ENCODE peak calls at places on chromosomes 16 and 17, in six cellular contexts. One of them, this sample, is unnamed.

GRCh38 chr16:87384162-87384999 is 805 bp upstream of the FBXO31 start:
- DNase-seq in effector CD4-positive, alpha-beta T cell: no peak
- DNase-seq in stimulated activated CD4-positive, alpha-beta T cell treated with anti-CD3 and anti-CD28 coated beads, Interleukin-4, amount 100 ng/mL, for 4 hours: no peak
- DNase-seq in NCI-H510A treated with DMSO at 0.1 percent for 48 hours: peak; percentile 62
- DNase-seq in breast epithelium: no peak
- DNase-seq in MCF 10A: no peak
- DNase-seq in this sample: no peak

GRCh38 chr17:47840742-47841487 is at the start of gene SCRN2:
- DNase-seq in effector CD4-positive, alpha-beta T cell: peak; percentile 77
- DNase-seq in stimulated activated CD4-positive, alpha-beta T cell treated with anti-CD3 and anti-CD28 coated beads, Interleukin-4, amount 100 ng/mL, for 4 hours: peak; percentile 78
- DNase-seq in NCI-H510A treated with DMSO at 0.1 percent for 48 hours: peak; percentile 96
- DNase-seq in breast epithelium: peak; percentile 93
- DNase-seq in MCF 10A: peak; percentile 88
- DNase-seq in this sample: peak; percentile 59

GRCh38 chr16:52574105-52574437 is 27.1 kb upstream of the TOX3 start:
- DNase-seq in effector CD4-positive, alpha-beta T cell: no peak
- DNase-seq in stimulated activated CD4-positive, alpha-beta T cell treated with anti-CD3 and anti-CD28 coated beads, Interleukin-4, amount 100 ng/mL, for 4 hours: no peak
- DNase-seq in NCI-H510A treated with DMSO at 0.1 percent for 48 hours: no peak
- DNase-seq in breast epithelium: no peak
- DNase-seq in MCF 10A: no peak
- DNase-seq in this sample: no peak

GRCh38 chr17:39950871-39951348 is 11.9 kb upstream of the GSDMA start:
- DNase-seq in effector CD4-positive, alpha-beta T cell: no peak
- DNase-seq in stimulated activated CD4-positive, alpha-beta T cell treated with anti-CD3 and anti-CD28 coated beads, Interleukin-4, amount 100 ng/mL, for 4 hours: no peak
- DNase-seq in NCI-H510A treated with DMSO at 0.1 percent for 48 hours: no peak
- DNase-seq in breast epithelium: no peak
- DNase-seq in MCF 10A: no peak
- DNase-seq in this sample: no peak

GRCh38 chr16:48965391-48965790 is 316.2 kb downstream of the CBLN1 start:
- DNase-seq in effector CD4-positive, alpha-beta T cell: no peak
- DNase-seq in stimulated activated CD4-positive, alpha-beta T cell treated with anti-CD3 and anti-CD28 coated beads, Interleukin-4, amount 100 ng/mL, for 4 hours: no peak
- DNase-seq in NCI-H510A treated with DMSO at 0.1 percent for 48 hours: peak; percentile 43
- DNase-seq in breast epithelium: no peak
- DNase-seq in MCF 10A: no peak
- DNase-seq in this sample: no peak

GRCh38 chr16:82460761-82461160 is 166.0 kb upstream of the CDH13 start:
- DNase-seq in effector CD4-positive, alpha-beta T cell: no peak
- DNase-seq in stimulated activated CD4-positive, alpha-beta T cell treated with anti-CD3 and anti-CD28 coated beads, Interleukin-4, amount 100 ng/mL, for 4 hours: no peak
- DNase-seq in NCI-H510A treated with DMSO at 0.1 percent for 48 hours: peak; percentile 19
- DNase-seq in breast epithelium: no peak
- DNase-seq in MCF 10A: no peak
- DNase-seq in this sample: no peak

GRCh38 chr16:61432421-61432820 is 603.8 kb downstream of the CDH8 start:
- DNase-seq in effector CD4-positive, alpha-beta T cell: no peak
- DNase-seq in stimulated activated CD4-positive, alpha-beta T cell treated with anti-CD3 and anti-CD28 coated beads, Interleukin-4, amount 100 ng/mL, for 4 hours: no peak
- DNase-seq in NCI-H510A treated with DMSO at 0.1 percent for 48 hours: no peak
- DNase-seq in breast epithelium: no peak
- DNase-seq in MCF 10A: peak; percentile 6
- DNase-seq in this sample: no peak

GRCh38 chr16:89105599-89106151 is 12.0 kb downstream of the ACSF3 start:
- DNase-seq in effector CD4-positive, alpha-beta T cell: no peak
- DNase-seq in stimulated activated CD4-positive, alpha-beta T cell treated with anti-CD3 and anti-CD28 coated beads, Interleukin-4, amount 100 ng/mL, for 4 hours: no peak
- DNase-seq in NCI-H510A treated with DMSO at 0.1 percent for 48 hours: no peak
- DNase-seq in breast epithelium: no peak
- DNase-seq in MCF 10A: no peak
- DNase-seq in this sample: no peak

GRCh38 chr17:28519236-28519635 is 13.1 kb downstream of the FOXN1 start:
- DNase-seq in effector CD4-positive, alpha-beta T cell: no peak
- DNase-seq in stimulated activated CD4-positive, alpha-beta T cell treated with anti-CD3 and anti-CD28 coated beads, Interleukin-4, amount 100 ng/mL, for 4 hours: no peak
- DNase-seq in NCI-H510A treated with DMSO at 0.1 percent for 48 hours: no peak
- DNase-seq in breast epithelium: no peak
- DNase-seq in MCF 10A: no peak
- DNase-seq in this sample: no peak

GRCh38 chr16:88654363-88655052 is 3.7 kb upstream of the CYBA start:
- DNase-seq in effector CD4-positive, alpha-beta T cell: no peak
- DNase-seq in stimulated activated CD4-positive, alpha-beta T cell treated with anti-CD3 and anti-CD28 coated beads, Interleukin-4, amount 100 ng/mL, for 4 hours: no peak
- DNase-seq in NCI-H510A treated with DMSO at 0.1 percent for 48 hours: no peak
- DNase-seq in breast epithelium: no peak
- DNase-seq in MCF 10A: no peak
- DNase-seq in this sample: no peak

GRCh38 chr16:9048302-9048700 is 43.1 kb upstream of the HAPSTR1 start:
- DNase-seq in effector CD4-positive, alpha-beta T cell: no peak
- DNase-seq in stimulated activated CD4-positive, alpha-beta T cell treated with anti-CD3 and anti-CD28 coated beads, Interleukin-4, amount 100 ng/mL, for 4 hours: no peak
- DNase-seq in NCI-H510A treated with DMSO at 0.1 percent for 48 hours: no peak
- DNase-seq in breast epithelium: no peak
- DNase-seq in MCF 10A: no peak
- DNase-seq in this sample: no peak

GRCh38 chr17:19877546-19877945 is 9.8 kb upstream of the ULK2 start:
- DNase-seq in effector CD4-positive, alpha-beta T cell: no peak
- DNase-seq in stimulated activated CD4-positive, alpha-beta T cell treated with anti-CD3 and anti-CD28 coated beads, Interleukin-4, amount 100 ng/mL, for 4 hours: no peak
- DNase-seq in NCI-H510A treated with DMSO at 0.1 percent for 48 hours: no peak
- DNase-seq in breast epithelium: no peak
- DNase-seq in MCF 10A: no peak
- DNase-seq in this sample: no peak

GRCh38 chr17:27654654-27655524 is 23.9 kb downstream of the LGALS9 start:
- DNase-seq in effector CD4-positive, alpha-beta T cell: peak; percentile 46
- DNase-seq in stimulated activated CD4-positive, alpha-beta T cell treated with anti-CD3 and anti-CD28 coated beads, Interleukin-4, amount 100 ng/mL, for 4 hours: peak; percentile 36
- DNase-seq in NCI-H510A treated with DMSO at 0.1 percent for 48 hours: peak; percentile 83
- DNase-seq in breast epithelium: peak; percentile 73
- DNase-seq in MCF 10A: peak; percentile 65
- DNase-seq in this sample: peak; percentile 7

GRCh38 chr17:69654981-69655581 is 240.6 kb downstream of the MAP2K6 start:
- DNase-seq in effector CD4-positive, alpha-beta T cell: no peak
- DNase-seq in stimulated activated CD4-positive, alpha-beta T cell treated with anti-CD3 and anti-CD28 coated beads, Interleukin-4, amount 100 ng/mL, for 4 hours: no peak
- DNase-seq in NCI-H510A treated with DMSO at 0.1 percent for 48 hours: no peak
- DNase-seq in breast epithelium: no peak
- DNase-seq in MCF 10A: peak; percentile 60
- DNase-seq in this sample: peak; percentile 82

GRCh38 chr16:68368602-68368944 is 57.8 kb downstream of the PRMT7 start:
- DNase-seq in effector CD4-positive, alpha-beta T cell: no peak
- DNase-seq in stimulated activated CD4-positive, alpha-beta T cell treated with anti-CD3 and anti-CD28 coated beads, Interleukin-4, amount 100 ng/mL, for 4 hours: no peak
- DNase-seq in NCI-H510A treated with DMSO at 0.1 percent for 48 hours: no peak
- DNase-seq in breast epithelium: no peak
- DNase-seq in MCF 10A: no peak
- DNase-seq in this sample: no peak

GRCh38 chr16:77986021-77986420 is 36.3 kb upstream of the CLEC3A start:
- DNase-seq in effector CD4-positive, alpha-beta T cell: no peak
- DNase-seq in stimulated activated CD4-positive, alpha-beta T cell treated with anti-CD3 and anti-CD28 coated beads, Interleukin-4, amount 100 ng/mL, for 4 hours: no peak
- DNase-seq in NCI-H510A treated with DMSO at 0.1 percent for 48 hours: no peak
- DNase-seq in breast epithelium: no peak
- DNase-seq in MCF 10A: no peak
- DNase-seq in this sample: no peak

This sample was measured in AG09319.